ENCODE peak calls at places on chromosomes 6 and 20, in ten cellular contexts. One of them, this sample, is unnamed.

GRCh38 chr6:143283887-143284640 is 166.4 kb downstream of the ADAT2 start:
- DNase-seq in NCI-H1417: no peak
- DNase-seq in G401: no peak
- DNase-seq in cardiac fibroblast: peak; percentile 45
- DNase-seq in coronary artery: no peak
- DNase-seq in lung: no peak
- DNase-seq in hepatic stellate cell: no peak
- DNase-seq in hypothalamus: no peak
- DNase-seq in posterior cingulate gyrus: no peak
- DNase-seq in cerebellum: no peak
- DNase-seq in this sample: no peak

GRCh38 chr20:60048634-60049578 is 90.7 kb downstream of the CDH26 start:
- DNase-seq in NCI-H1417: no peak
- DNase-seq in G401: no peak
- DNase-seq in cardiac fibroblast: no peak
- DNase-seq in coronary artery: no peak
- DNase-seq in lung: no peak
- DNase-seq in hepatic stellate cell: no peak
- DNase-seq in hypothalamus: no peak
- DNase-seq in posterior cingulate gyrus: no peak
- DNase-seq in cerebellum: no peak
- DNase-seq in this sample: no peak

GRCh38 chr20:8646026-8646425 is 422.9 kb upstream of the PLCB4 start:
- DNase-seq in NCI-H1417: no peak
- DNase-seq in G401: no peak
- DNase-seq in cardiac fibroblast: peak; percentile 63
- DNase-seq in coronary artery: no peak
- DNase-seq in lung: no peak
- DNase-seq in hepatic stellate cell: no peak
- DNase-seq in hypothalamus: no peak
- DNase-seq in posterior cingulate gyrus: no peak
- DNase-seq in cerebellum: no peak
- DNase-seq in this sample: peak; percentile 50

GRCh38 chr6:137830562-137830961 is 36.5 kb upstream of the TNFAIP3 start:
- DNase-seq in NCI-H1417: no peak
- DNase-seq in G401: no peak
- DNase-seq in cardiac fibroblast: no peak
- DNase-seq in coronary artery: no peak
- DNase-seq in lung: no peak
- DNase-seq in hepatic stellate cell: no peak
- DNase-seq in hypothalamus: no peak
- DNase-seq in posterior cingulate gyrus: no peak
- DNase-seq in cerebellum: no peak
- DNase-seq in this sample: no peak

GRCh38 chr20:19617256-19617655 is 140.8 kb upstream of the RIN2 start:
- DNase-seq in NCI-H1417: no peak
- DNase-seq in G401: no peak
- DNase-seq in cardiac fibroblast: no peak
- DNase-seq in coronary artery: no peak
- DNase-seq in lung: no peak
- DNase-seq in hepatic stellate cell: no peak
- DNase-seq in hypothalamus: no peak
- DNase-seq in posterior cingulate gyrus: no peak
- DNase-seq in cerebellum: no peak
- DNase-seq in this sample: no peak

GRCh38 chr6:132198896-132199295 is 202.4 kb downstream of the MOXD1 start:
- DNase-seq in NCI-H1417: no peak
- DNase-seq in G401: no peak
- DNase-seq in cardiac fibroblast: peak; percentile 81
- DNase-seq in coronary artery: no peak
- DNase-seq in lung: no peak
- DNase-seq in hepatic stellate cell: no peak
- DNase-seq in hypothalamus: no peak
- DNase-seq in posterior cingulate gyrus: no peak
- DNase-seq in cerebellum: no peak
- DNase-seq in this sample: peak; percentile 67

GRCh38 chr6:82144852-82145332 is 102.7 kb downstream of the IBTK start:
- DNase-seq in NCI-H1417: no peak
- DNase-seq in G401: peak; percentile 31
- DNase-seq in cardiac fibroblast: peak; percentile 95
- DNase-seq in coronary artery: peak; percentile 78
- DNase-seq in lung: no peak
- DNase-seq in hepatic stellate cell: peak; percentile 48
- DNase-seq in hypothalamus: no peak
- DNase-seq in posterior cingulate gyrus: peak; percentile 13
- DNase-seq in cerebellum: no peak
- DNase-seq in this sample: peak; percentile 77

GRCh38 chr6:160260283-160261119 is 1.9 kb upstream of the SLC22A2 start:
- DNase-seq in NCI-H1417: no peak
- DNase-seq in G401: no peak
- DNase-seq in cardiac fibroblast: peak; percentile 34
- DNase-seq in coronary artery: no peak
- DNase-seq in lung: no peak
- DNase-seq in hepatic stellate cell: no peak
- DNase-seq in hypothalamus: no peak
- DNase-seq in posterior cingulate gyrus: peak; percentile 15
- DNase-seq in cerebellum: no peak
- DNase-seq in this sample: no peak

GRCh38 chr20:21499641-21500040 is 14.2 kb downstream of the NKX2-2 start:
- DNase-seq in NCI-H1417: no peak
- DNase-seq in G401: no peak
- DNase-seq in cardiac fibroblast: no peak
- DNase-seq in coronary artery: no peak
- DNase-seq in lung: no peak
- DNase-seq in hepatic stellate cell: no peak
- DNase-seq in hypothalamus: no peak
- DNase-seq in posterior cingulate gyrus: no peak
- DNase-seq in cerebellum: no peak
- DNase-seq in this sample: no peak

GRCh38 chr6:39934060-39934757 is at the start of gene MOCS1:
- DNase-seq in NCI-H1417: peak; percentile 62
- DNase-seq in G401: peak; percentile 89
- DNase-seq in cardiac fibroblast: peak; percentile 70
- DNase-seq in coronary artery: peak; percentile 93
- DNase-seq in lung: peak; percentile 78
- DNase-seq in hepatic stellate cell: peak; percentile 84
- DNase-seq in hypothalamus: peak; percentile 72
- DNase-seq in posterior cingulate gyrus: peak; percentile 92
- DNase-seq in cerebellum: peak; percentile 91
- DNase-seq in this sample: peak; percentile 50

GRCh38 chr20:55394592-55394991 is 610.7 kb downstream of the CBLN4 start:
- DNase-seq in NCI-H1417: no peak
- DNase-seq in G401: no peak
- DNase-seq in cardiac fibroblast: no peak
- DNase-seq in coronary artery: no peak
- DNase-seq in lung: no peak
- DNase-seq in hepatic stellate cell: no peak
- DNase-seq in hypothalamus: no peak
- DNase-seq in posterior cingulate gyrus: no peak
- DNase-seq in cerebellum: no peak
- DNase-seq in this sample: no peak